ENCODE peak calls at places on chromosomes 6 and 20, in five cellular contexts. J is hypothalamus; O is activated CD4-positive, CD25-positive, alpha-beta regulatory T cell treated with anti-CD3 and anti-CD28 coated beads, Interleukin-2, amount 50 U/mL, for 16 hours; B is osteocyte; Z is fibroblast of mammary gland. R is an unnamed sample.
A peak's percentile ranks its signal among the peaks of the same experiment; 100 is the strongest.

GRCh38 chr20:51221791-51222408 is 199.0 kb upstream of the KCNG1 start:
- DNase-seq in J (no peak), O (no peak), B (peak; percentile 86), Z (peak; percentile 56), R (peak; percentile 26)

GRCh38 chr6:75802366-75802765 is 53.3 kb downstream of the MYO6 start:
- DNase-seq in J (no peak), O (no peak), B (no peak), Z (peak; percentile 25), R (no peak)

GRCh38 chr6:2958802-2959201 is 12.6 kb downstream of the SERPINB6 start:
- DNase-seq in J (no peak), O (no peak), B (no peak), Z (no peak), R (no peak)

GRCh38 chr20:37220255-37220654 is 40.9 kb upstream of the MROH8 start:
- DNase-seq in J (no peak), O (no peak), B (no peak), Z (no peak), R (no peak)

GRCh38 chr20:25369529-25369928 is 21.1 kb downstream of the ABHD12 start:
- DNase-seq in J (no peak), O (no peak), B (no peak), Z (peak; percentile 19), R (no peak)

GRCh38 chr6:20254295-20254694 is 42.0 kb upstream of the MBOAT1 start:
- DNase-seq in J (no peak), O (no peak), B (no peak), Z (no peak), R (no peak)

GRCh38 chr6:13012271-13012670 is 295.7 kb downstream of the PHACTR1 start:
- DNase-seq in J (no peak), O (no peak), B (no peak), Z (no peak), R (no peak)

GRCh38 chr6:118571121-118571520 is 23.0 kb downstream of the PLN start:
- DNase-seq in J (no peak), O (no peak), B (no peak), Z (no peak), R (no peak)

GRCh38 chr6:16420715-16421461 is 182.5 kb downstream of the GMPR start:
- DNase-seq in J (no peak), O (peak; percentile 28), B (no peak), Z (peak; percentile 32), R (peak; percentile 57)

GRCh38 chr6:117167520-117168271 is 97.7 kb upstream of the VGLL2 start:
- DNase-seq in J (no peak), O (no peak), B (no peak), Z (no peak), R (no peak)

GRCh38 chr6:161024364-161024920 is 32.9 kb downstream of the MAP3K4 start:
- DNase-seq in J (no peak), O (no peak), B (no peak), Z (no peak), R (no peak)

GRCh38 chr6:90383212-90383611 is 86.6 kb upstream of the BACH2 start:
- DNase-seq in J (no peak), O (no peak), B (no peak), Z (no peak), R (no peak)

GRCh38 chr20:18705490-18705889 is 108.1 kb upstream of the SCP2D1 start:
- DNase-seq in J (no peak), O (no peak), B (no peak), Z (peak; percentile 93), R (peak; percentile 91)

GRCh38 chr6:15593798-15594197 is 69.0 kb downstream of the DTNBP1 start:
- DNase-seq in J (no peak), O (no peak), B (no peak), Z (peak; percentile 24), R (no peak)

GRCh38 chr6:10355115-10355702 is 59.7 kb downstream of the TFAP2A start:
- DNase-seq in J (no peak), O (no peak), B (no peak), Z (no peak), R (no peak)

GRCh38 chr6:45988635-45989034 is 27.0 kb downstream of the CLIC5 start:
- DNase-seq in J (no peak), O (no peak), B (no peak), Z (no peak), R (no peak)

GRCh38 chr6:116461563-116462507 is 660 bp downstream of the CALHM6 start:
- DNase-seq in J (no peak), O (no peak), B (no peak), Z (peak; percentile 52), R (peak; percentile 49)

GRCh38 chr6:105561501-105561900 is 158.6 kb upstream of the PREP start:
- DNase-seq in J (no peak), O (no peak), B (no peak), Z (peak; percentile 23), R (no peak)

GRCh38 chr20:50595433-50595895 is 85.3 kb downstream of the PTPN1 start:
- DNase-seq in J (no peak), O (no peak), B (no peak), Z (no peak), R (no peak)

GRCh38 chr20:3146732-3147341 is 12.8 kb downstream of the FASTKD5 start:
- DNase-seq in J (no peak), O (no peak), B (no peak), Z (peak; percentile 63), R (no peak)

GRCh38 chr20:1887756-1888155 is 7.5 kb upstream of the SIRPA start:
- DNase-seq in J (no peak), O (no peak), B (no peak), Z (no peak), R (no peak)

GRCh38 chr6:161894436-161894835 is 620.6 kb upstream of the AGPAT4 start:
- DNase-seq in J (no peak), O (no peak), B (no peak), Z (no peak), R (no peak)

GRCh38 chr6:116220172-116220571 is 33.7 kb downstream of the TSPYL4 start:
- DNase-seq in J (peak; percentile 67), O (no peak), B (no peak), Z (peak; percentile 9), R (no peak)

GRCh38 chr6:159107451-159108260 is 61.5 kb upstream of the FNDC1 start:
- DNase-seq in J (no peak), O (no peak), B (peak; percentile 60), Z (no peak), R (no peak)

GRCh38 chr6:125486881-125487280 is 185.1 kb upstream of the HDDC2 start:
- DNase-seq in J (no peak), O (no peak), B (no peak), Z (no peak), R (no peak)

GRCh38 chr6:31968791-31969711 is 2.9 kb downstream of the DXO start:
- DNase-seq in J (no peak), O (no peak), B (no peak), Z (no peak), R (no peak)

GRCh38 chr6:127300411-127300810 is 33.7 kb downstream of the RNF146 start:
- DNase-seq in J (no peak), O (no peak), B (no peak), Z (peak; percentile 90), R (peak; percentile 48)

GRCh38 chr6:105909084-105909483 is 177.1 kb upstream of the PRDM1 start:
- DNase-seq in J (no peak), O (no peak), B (no peak), Z (no peak), R (no peak)

GRCh38 chr20:891121-892080 is 24.7 kb downstream of the ANGPT4 start:
- DNase-seq in J (no peak), O (no peak), B (no peak), Z (no peak), R (no peak)

GRCh38 chr6:100078509-100078908 is 84.5 kb upstream of the MCHR2 start:
- DNase-seq in J (no peak), O (no peak), B (no peak), Z (peak; percentile 41), R (no peak)

GRCh38 chr20:50416269-50416863 is 93.8 kb upstream of the PTPN1 start:
- DNase-seq in J (no peak), O (no peak), B (no peak), Z (no peak), R (no peak)

GRCh38 chr6:88910922-88911778 is 52.3 kb downstream of the RNGTT start:
- DNase-seq in J (no peak), O (no peak), B (no peak), Z (no peak), R (no peak)

GRCh38 chr20:884983-885952 is 30.9 kb downstream of the ANGPT4 start:
- DNase-seq in J (no peak), O (no peak), B (no peak), Z (peak; percentile 9), R (peak; percentile 49)

GRCh38 chr6:142002825-142003405 is 129.8 kb upstream of the GJE1 start:
- DNase-seq in J (no peak), O (no peak), B (no peak), Z (no peak), R (no peak)

GRCh38 chr20:44734938-44735337 is 10.7 kb upstream of the KCNK15 start:
- DNase-seq in J (no peak), O (no peak), B (no peak), Z (peak; percentile 50), R (peak; percentile 84)